ENCODE peak calls at places on chromosome X, in six cellular contexts. J, X, B, W, S and C are unnamed samples.

GRCh38 chrX:70336767-70337166 is 46.9 kb downstream of the KIF4A start:
- DNase-seq in X (no peak), J (no peak), W (peak), B (no peak), S (no peak), C (no peak)

GRCh38 chrX:120274145-120274544 is 23.5 kb downstream of the ZBTB33 start:
- DNase-seq in S (no peak), J (no peak), X (no peak), B (no peak), W (no peak), C (no peak)

GRCh38 chrX:34658316-34658715 is 1.2 kb upstream of the TMEM47 start:
- DNase-seq in W (no peak), J (no peak), S (no peak), B (no peak), X (no peak), C (no peak)

GRCh38 chrX:9561199-9561598 is 96.3 kb downstream of the TBL1X start:
- DNase-seq in J (no peak), S (no peak), B (no peak), W (no peak), X (no peak), C (no peak)

GRCh38 chrX:19544693-19545305 is 29.5 kb upstream of the MAP3K15 start:
- DNase-seq in X (peak), S (peak), J (peak), B (peak), W (no peak), C (peak)

GRCh38 chrX:155888139-155888538 is 7.0 kb downstream of the VAMP7 start:
- DNase-seq in W (no peak), J (no peak), B (peak), S (no peak), X (no peak), C (peak)

GRCh38 chrX:131187234-131187633 is 101.9 kb downstream of the IGSF1 start:
- DNase-seq in B (no peak), X (no peak), S (no peak), J (no peak), W (no peak), C (no peak)

GRCh38 chrX:54447461-54447860 is 7.3 kb downstream of the TSR2 start:
- DNase-seq in B (no peak), S (no peak), X (no peak), J (peak), W (no peak), C (peak)

GRCh38 chrX:68147848-68148247 is 285.4 kb downstream of the OPHN1 start:
- DNase-seq in B (no peak), X (no peak), J (no peak), S (no peak), W (no peak), C (no peak)

GRCh38 chrX:920234-920799 is 289.7 kb downstream of the SHOX start:
- DNase-seq in J (no peak), X (no peak), S (no peak), B (no peak), W (no peak), C (no peak)

GRCh38 chrX:74421181-74422028 is at the start of gene SLC16A2:
- DNase-seq in W (no peak), B (peak), X (no peak), J (peak), S (no peak), C (peak)

GRCh38 chrX:97200454-97200853 is 316.7 kb downstream of the RPA4 start:
- DNase-seq in X (no peak), J (no peak), W (no peak), B (no peak), S (no peak), C (no peak)

GRCh38 chrX:77785400-77785745 is 643 bp downstream of the ATRX start:
- DNase-seq in X (peak), S (no peak), J (peak), W (no peak), B (no peak), C (peak)
- TF ChIP-seq MYC in X (no peak), S (no peak), J (no peak), W (no peak), B (no peak), C (no peak)

DNA sequence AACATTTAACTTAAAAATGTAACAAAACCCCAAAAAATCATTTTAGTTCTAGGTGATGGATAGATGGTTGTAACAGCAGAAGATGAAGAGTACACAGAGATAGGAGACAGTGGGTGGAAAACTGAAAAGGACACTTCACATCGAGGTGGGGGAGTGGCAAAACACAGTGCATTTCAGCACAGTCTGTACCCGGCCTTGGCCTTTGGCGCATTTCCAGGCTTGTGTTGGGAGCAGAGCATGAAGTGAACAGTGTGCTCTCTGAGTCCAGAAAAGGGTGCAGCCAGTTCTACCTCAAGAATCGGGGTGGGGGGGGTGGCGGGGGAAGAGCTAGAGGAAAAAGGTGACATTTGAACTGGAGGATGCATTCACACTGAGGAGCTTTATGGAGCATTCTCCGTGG is 4.3 kb downstream of the TSPYL2 start:
- DNase-seq in X (no peak), B (no peak), J (no peak), S (no peak), W (no peak), C (no peak)
- TF ChIP-seq MYC in X (no peak), B (no peak), J (no peak), S (no peak), W (no peak), C (no peak)

GRCh38 chrX:16491461-16491860 is 158.5 kb upstream of the S100G start:
- DNase-seq in X (no peak), J (no peak), S (no peak), B (no peak), W (no peak), C (no peak)
- TF ChIP-seq MYC in X (no peak), J (no peak), S (no peak), B (no peak), W (no peak), C (no peak)

GRCh38 chrX:23908219-23909003 is 605 bp downstream of the CXorf58 start:
- DNase-seq in B (no peak), W (no peak), X (no peak), J (no peak), S (no peak), C (no peak)
- TF ChIP-seq MYC in B (no peak), W (no peak), X (no peak), J (no peak), S (no peak), C (no peak)

DNA sequence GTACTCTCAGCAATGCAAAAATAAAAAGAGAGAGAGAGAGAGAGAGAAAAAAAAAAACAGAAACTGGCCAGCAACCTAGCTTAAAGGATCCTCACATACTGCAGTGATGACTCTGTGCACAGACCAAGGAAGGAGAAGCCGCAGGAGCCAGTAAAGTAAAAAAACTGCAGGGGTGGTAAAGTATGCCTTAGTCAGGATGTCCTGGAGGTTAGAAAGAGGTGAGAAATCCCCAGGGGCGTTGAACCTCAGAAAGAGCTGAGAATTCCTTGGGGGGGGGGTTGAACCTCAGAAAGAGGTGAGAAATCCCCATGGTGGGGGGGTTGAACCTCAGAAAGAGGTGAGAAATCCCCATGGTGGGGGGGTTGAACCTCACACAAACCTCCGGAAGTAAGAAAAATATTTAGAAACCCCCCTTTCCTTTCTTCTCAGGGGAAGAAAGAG is 48.0 kb downstream of the MAGEA9 start:
- DNase-seq in X (no peak), S (no peak), W (peak), B (no peak), J (no peak), C (no peak)
- TF ChIP-seq MYC in X (no peak), S (no peak), W (no peak), B (no peak), J (no peak), C (no peak)

GRCh38 chrX:71432733-71433132 is 66.6 kb downstream of the TAF1 start:
- DNase-seq in J (no peak), S (no peak), B (no peak), X (no peak), W (no peak), C (no peak)
- TF ChIP-seq MYC in J (no peak), S (no peak), B (no peak), X (no peak), W (no peak), C (no peak)

DNA sequence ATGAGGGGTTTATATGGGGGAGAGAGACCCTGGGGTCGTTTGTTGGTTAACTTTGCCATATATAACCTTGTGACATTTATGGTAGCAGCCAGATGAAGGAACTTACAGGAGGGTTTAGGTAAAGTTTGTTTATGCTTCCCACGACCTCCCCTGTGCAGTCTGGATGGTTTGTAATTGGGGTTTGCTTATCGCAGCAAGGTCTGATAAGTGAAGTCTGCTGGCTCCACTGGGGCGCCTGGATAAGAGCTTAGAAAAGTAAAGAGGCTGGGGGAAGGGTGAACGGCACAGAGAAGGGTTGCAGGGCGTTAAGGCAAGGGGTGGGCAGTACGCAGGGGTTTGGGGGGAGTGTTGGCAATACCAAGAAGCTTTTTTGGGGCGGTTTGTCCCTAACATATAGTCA is 98.7 kb downstream of the KDM6A start:
- DNase-seq in X (no peak), J (no peak), B (no peak), S (no peak), W (no peak), C (no peak)
- TF ChIP-seq MYC in X (no peak), J (no peak), B (no peak), S (no peak), W (no peak), C (no peak)

DNA sequence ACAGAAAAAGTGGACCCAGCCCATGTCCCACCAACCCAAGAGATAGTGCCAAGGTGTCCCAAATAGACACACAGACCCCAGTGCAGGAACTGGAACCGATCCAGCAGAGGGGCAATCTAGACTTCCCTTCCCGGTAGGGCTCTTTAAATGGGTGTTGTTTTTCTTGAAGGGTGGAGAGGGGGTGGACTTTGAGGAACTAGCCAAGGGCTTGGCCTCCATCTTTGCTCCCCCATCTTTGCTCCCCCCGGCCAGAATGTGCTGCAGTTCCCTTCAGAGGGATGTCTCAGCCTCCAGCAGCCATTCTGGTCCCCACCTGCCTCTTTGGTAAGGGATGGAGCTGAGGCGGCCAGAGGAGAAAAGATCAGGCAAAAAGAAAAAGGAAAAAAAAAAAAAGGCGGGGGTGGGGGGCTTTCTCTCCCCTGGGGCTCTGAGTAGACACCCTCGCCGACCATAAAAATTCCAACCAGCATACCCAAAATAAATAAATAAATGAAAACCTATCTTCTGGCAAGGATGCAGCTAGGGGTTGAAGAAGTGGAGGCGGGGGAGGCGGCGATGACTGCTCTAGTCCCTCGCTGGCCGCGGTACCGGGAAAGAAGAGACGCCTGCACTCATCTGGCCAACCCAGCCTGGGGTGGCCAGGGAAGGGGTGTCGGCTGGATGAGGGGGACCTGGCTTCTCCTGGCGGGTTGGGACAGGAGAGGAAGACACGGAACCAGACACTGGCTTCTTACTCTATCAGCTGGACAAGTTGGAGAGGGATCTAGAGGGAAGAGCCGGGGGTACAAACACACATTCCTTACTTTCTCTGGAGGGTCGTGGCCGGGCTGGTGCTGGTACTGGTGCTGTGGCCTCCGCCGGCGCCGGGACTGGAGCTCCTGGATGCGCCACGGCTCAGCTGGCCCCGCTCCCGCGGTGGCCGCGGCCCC is 38.5 kb upstream of the IQSEC2 start:
- DNase-seq in J (no peak), B (no peak), X (no peak), S (no peak), W (no peak), C (peak)
- TF ChIP-seq MYC in J (no peak), B (no peak), X (no peak), S (no peak), W (no peak), C (no peak)